ENCODE peak calls at places on chromosomes 12 and 14, in six cellular contexts. One of them, this sample, is unnamed.

GRCh38 chr14:75993567-75994041 is 8.0 kb downstream of the IFT43 start:
- DNase-seq in Caco-2: no peak
- DNase-seq in epithelial cell of esophagus: no peak
- DNase-seq in foreskin fibroblast: no peak
- DNase-seq in NB4: no peak
- DNase-seq in lower leg skin: no peak
- DNase-seq in this sample: peak; percentile 58

GRCh38 chr12:128840862-128841468 is 12.3 kb upstream of the GLT1D1 start:
- DNase-seq in Caco-2: no peak
- DNase-seq in epithelial cell of esophagus: no peak
- DNase-seq in foreskin fibroblast: no peak
- DNase-seq in NB4: no peak
- DNase-seq in lower leg skin: no peak
- DNase-seq in this sample: peak; percentile 80

GRCh38 chr12:27822076-27822712 is 42.2 kb upstream of the MANSC4 start:
- DNase-seq in Caco-2: no peak
- DNase-seq in epithelial cell of esophagus: peak; percentile 97
- DNase-seq in foreskin fibroblast: peak; percentile 85
- DNase-seq in NB4: peak; percentile 92
- DNase-seq in lower leg skin: no peak
- DNase-seq in this sample: peak; percentile 92

GRCh38 chr12:49762468-49762847 is 21.1 kb downstream of the TMBIM6 start:
- DNase-seq in Caco-2: no peak
- DNase-seq in epithelial cell of esophagus: no peak
- DNase-seq in foreskin fibroblast: no peak
- DNase-seq in NB4: no peak
- DNase-seq in lower leg skin: peak; percentile 40
- DNase-seq in this sample: peak; percentile 31

GRCh38 chr12:128190614-128191013 is 76.4 kb upstream of the TMEM132C start:
- DNase-seq in Caco-2: no peak
- DNase-seq in epithelial cell of esophagus: no peak
- DNase-seq in foreskin fibroblast: no peak
- DNase-seq in NB4: no peak
- DNase-seq in lower leg skin: no peak
- DNase-seq in this sample: no peak

GRCh38 chr12:124523071-124523470 is 44.3 kb downstream of the NCOR2 start:
- DNase-seq in Caco-2: no peak
- DNase-seq in epithelial cell of esophagus: peak; percentile 68
- DNase-seq in foreskin fibroblast: peak; percentile 58
- DNase-seq in NB4: no peak
- DNase-seq in lower leg skin: no peak
- DNase-seq in this sample: no peak

GRCh38 chr14:31229638-31230229 is 22.1 kb upstream of the HECTD1 start:
- DNase-seq in Caco-2: peak; percentile 95
- DNase-seq in epithelial cell of esophagus: peak; percentile 98
- DNase-seq in foreskin fibroblast: peak; percentile 94
- DNase-seq in NB4: peak; percentile 99
- DNase-seq in lower leg skin: peak; percentile 88
- DNase-seq in this sample: no peak

GRCh38 chr12:70467476-70467875 is 101.4 kb downstream of the KCNMB4 start:
- DNase-seq in Caco-2: no peak
- DNase-seq in epithelial cell of esophagus: no peak
- DNase-seq in foreskin fibroblast: no peak
- DNase-seq in NB4: no peak
- DNase-seq in lower leg skin: no peak
- DNase-seq in this sample: no peak

GRCh38 chr14:69711471-69712216 is 55.3 kb upstream of the SRSF5 start:
- DNase-seq in Caco-2: no peak
- DNase-seq in epithelial cell of esophagus: no peak
- DNase-seq in foreskin fibroblast: no peak
- DNase-seq in NB4: no peak
- DNase-seq in lower leg skin: no peak
- DNase-seq in this sample: no peak

GRCh38 chr14:91980157-91980556 is 32.7 kb upstream of the FBLN5 start:
- DNase-seq in Caco-2: no peak
- DNase-seq in epithelial cell of esophagus: peak; percentile 95
- DNase-seq in foreskin fibroblast: peak; percentile 84
- DNase-seq in NB4: peak; percentile 25
- DNase-seq in lower leg skin: no peak
- DNase-seq in this sample: peak; percentile 52

GRCh38 chr12:112422531-112422930 is 3.8 kb downstream of the PTPN11 start:
- DNase-seq in Caco-2: no peak
- DNase-seq in epithelial cell of esophagus: no peak
- DNase-seq in foreskin fibroblast: peak; percentile 42
- DNase-seq in NB4: no peak
- DNase-seq in lower leg skin: no peak
- DNase-seq in this sample: no peak

GRCh38 chr14:85483652-85484051 is 46.3 kb upstream of the FLRT2 start:
- DNase-seq in Caco-2: no peak
- DNase-seq in epithelial cell of esophagus: no peak
- DNase-seq in foreskin fibroblast: no peak
- DNase-seq in NB4: no peak
- DNase-seq in lower leg skin: no peak
- DNase-seq in this sample: no peak

GRCh38 chr12:50961708-50962107 is 9.4 kb downstream of the HIGD1C start:
- DNase-seq in Caco-2: no peak
- DNase-seq in epithelial cell of esophagus: no peak
- DNase-seq in foreskin fibroblast: peak; percentile 22
- DNase-seq in NB4: no peak
- DNase-seq in lower leg skin: no peak
- DNase-seq in this sample: no peak

GRCh38 chr12:105377077-105377476 is 46.6 kb downstream of the C12orf75 start:
- DNase-seq in Caco-2: no peak
- DNase-seq in epithelial cell of esophagus: no peak
- DNase-seq in foreskin fibroblast: no peak
- DNase-seq in NB4: no peak
- DNase-seq in lower leg skin: no peak
- DNase-seq in this sample: no peak

GRCh38 chr12:59695379-59695778 is 99.5 kb downstream of the SLC16A7 start:
- DNase-seq in Caco-2: no peak
- DNase-seq in epithelial cell of esophagus: peak; percentile 91
- DNase-seq in foreskin fibroblast: peak; percentile 81
- DNase-seq in NB4: no peak
- DNase-seq in lower leg skin: no peak
- DNase-seq in this sample: no peak

GRCh38 chr14:77849711-77850110 is 49.8 kb downstream of the ADCK1 start:
- DNase-seq in Caco-2: no peak
- DNase-seq in epithelial cell of esophagus: no peak
- DNase-seq in foreskin fibroblast: peak; percentile 17
- DNase-seq in NB4: no peak
- DNase-seq in lower leg skin: no peak
- DNase-seq in this sample: no peak

GRCh38 chr12:49923878-49924610 is 20.3 kb upstream of the FAIM2 start:
- DNase-seq in Caco-2: no peak
- DNase-seq in epithelial cell of esophagus: no peak
- DNase-seq in foreskin fibroblast: no peak
- DNase-seq in NB4: no peak
- DNase-seq in lower leg skin: no peak
- DNase-seq in this sample: no peak

GRCh38 chr14:35400707-35401421 is 3.7 kb downstream of the NFKBIA start:
- DNase-seq in Caco-2: no peak
- DNase-seq in epithelial cell of esophagus: peak; percentile 64
- DNase-seq in foreskin fibroblast: no peak
- DNase-seq in NB4: peak; percentile 87
- DNase-seq in lower leg skin: no peak
- DNase-seq in this sample: peak; percentile 50

GRCh38 chr14:44316647-44317432 is 190.2 kb downstream of the FSCB start:
- DNase-seq in Caco-2: peak; percentile 50
- DNase-seq in epithelial cell of esophagus: peak; percentile 97
- DNase-seq in foreskin fibroblast: peak; percentile 65
- DNase-seq in NB4: peak; percentile 76
- DNase-seq in lower leg skin: no peak
- DNase-seq in this sample: peak; percentile 0

GRCh38 chr12:57384512-57384911 is 46.3 kb downstream of the R3HDM2 start:
- DNase-seq in Caco-2: no peak
- DNase-seq in epithelial cell of esophagus: no peak
- DNase-seq in foreskin fibroblast: no peak
- DNase-seq in NB4: no peak
- DNase-seq in lower leg skin: no peak
- DNase-seq in this sample: no peak

GRCh38 chr14:67525389-67525788 is 7.7 kb upstream of the PLEKHH1 start:
- DNase-seq in Caco-2: no peak
- DNase-seq in epithelial cell of esophagus: no peak
- DNase-seq in foreskin fibroblast: no peak
- DNase-seq in NB4: no peak
- DNase-seq in lower leg skin: no peak
- DNase-seq in this sample: no peak
- TF ChIP-seq CTCF in Caco-2: no peak
- TF ChIP-seq CTCF in epithelial cell of esophagus: no peak
- TF ChIP-seq CTCF in foreskin fibroblast: no peak
- TF ChIP-seq CTCF in NB4: no peak
- TF ChIP-seq CTCF in lower leg skin: no peak
- TF ChIP-seq CTCF in this sample: no peak

DNA sequence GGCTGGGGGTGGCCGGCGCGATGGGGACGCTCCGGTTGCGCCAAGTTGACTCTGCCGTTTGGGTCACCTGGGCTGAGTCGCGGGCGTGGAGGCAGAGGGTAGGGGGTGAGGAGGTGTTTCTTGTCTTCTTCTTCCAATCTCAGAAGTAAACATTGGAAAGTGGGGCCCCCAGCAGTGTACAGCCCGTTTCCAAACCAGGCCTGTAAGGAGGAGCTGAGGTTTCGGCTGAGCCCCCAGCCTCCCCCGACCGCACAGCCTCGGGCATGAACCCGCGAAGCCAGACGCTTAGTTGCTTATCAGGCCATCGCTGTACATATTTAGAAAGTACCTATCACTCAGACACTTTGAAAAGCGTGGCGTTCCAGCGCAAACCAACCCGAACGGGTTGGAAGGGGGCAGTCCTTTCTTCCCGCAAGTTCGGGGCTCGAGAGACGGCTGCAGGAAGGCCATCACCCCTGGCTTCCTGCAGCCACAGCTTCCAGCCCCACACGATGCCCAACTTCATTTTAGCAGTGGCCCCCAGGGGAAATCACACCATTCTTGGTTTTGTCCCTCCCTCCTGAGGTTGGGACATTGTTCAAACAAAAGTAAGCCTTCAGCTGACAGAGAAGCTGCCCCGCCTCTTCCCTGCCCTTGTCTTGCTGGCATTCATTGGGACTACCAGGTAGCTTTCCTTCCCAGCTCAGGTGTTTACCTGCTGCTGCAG is 164.1 kb downstream of the ZFP36L1 start:
- DNase-seq in Caco-2: peak; percentile 87
- DNase-seq in epithelial cell of esophagus: peak; percentile 45
- DNase-seq in foreskin fibroblast: no peak
- DNase-seq in NB4: no peak
- DNase-seq in lower leg skin: peak; percentile 84
- DNase-seq in this sample: peak; percentile 18
- H3K4me3 ChIP-seq in Caco-2: peak overlapping the region; percentile 49
- H3K4me3 ChIP-seq in epithelial cell of esophagus: peak overlapping the region; percentile 23
- H3K4me3 ChIP-seq in foreskin fibroblast: no peak overlapping the region
- H3K4me3 ChIP-seq in NB4: no peak overlapping the region
- H3K4me3 ChIP-seq in lower leg skin: no peak overlapping the region
- H3K4me3 ChIP-seq in this sample: peak overlapping the region; percentile 5

GRCh38 chr14:99817331-99817730 is 24.1 kb downstream of the EML1 start:
- DNase-seq in Caco-2: no peak
- DNase-seq in epithelial cell of esophagus: no peak
- DNase-seq in foreskin fibroblast: no peak
- DNase-seq in NB4: no peak
- DNase-seq in lower leg skin: peak; percentile 66
- DNase-seq in this sample: no peak

GRCh38 chr14:99818503-99819036 is 25.4 kb downstream of the EML1 start:
- DNase-seq in Caco-2: no peak
- DNase-seq in epithelial cell of esophagus: no peak
- DNase-seq in foreskin fibroblast: no peak
- DNase-seq in NB4: no peak
- DNase-seq in lower leg skin: peak; percentile 43
- DNase-seq in this sample: no peak

GRCh38 chr14:99816642-99817041 is 23.4 kb downstream of the EML1 start:
- DNase-seq in Caco-2: no peak
- DNase-seq in epithelial cell of esophagus: no peak
- DNase-seq in foreskin fibroblast: no peak
- DNase-seq in NB4: no peak
- DNase-seq in lower leg skin: peak; percentile 32
- DNase-seq in this sample: no peak

GRCh38 chr14:99815696-99816095 is 22.5 kb downstream of the EML1 start:
- DNase-seq in Caco-2: no peak
- DNase-seq in epithelial cell of esophagus: no peak
- DNase-seq in foreskin fibroblast: no peak
- DNase-seq in NB4: no peak
- DNase-seq in lower leg skin: no peak
- DNase-seq in this sample: no peak

GRCh38 chr14:99816217-99816616 is 23.0 kb downstream of the EML1 start:
- DNase-seq in Caco-2: no peak
- DNase-seq in epithelial cell of esophagus: no peak
- DNase-seq in foreskin fibroblast: no peak
- DNase-seq in NB4: no peak
- DNase-seq in lower leg skin: peak; percentile 54
- DNase-seq in this sample: no peak
- TF ChIP-seq CTCF in Caco-2: no peak
- TF ChIP-seq CTCF in epithelial cell of esophagus: no peak
- TF ChIP-seq CTCF in foreskin fibroblast: no peak
- TF ChIP-seq CTCF in NB4: no peak
- TF ChIP-seq CTCF in lower leg skin: no peak
- TF ChIP-seq CTCF in this sample: no peak

DNA sequence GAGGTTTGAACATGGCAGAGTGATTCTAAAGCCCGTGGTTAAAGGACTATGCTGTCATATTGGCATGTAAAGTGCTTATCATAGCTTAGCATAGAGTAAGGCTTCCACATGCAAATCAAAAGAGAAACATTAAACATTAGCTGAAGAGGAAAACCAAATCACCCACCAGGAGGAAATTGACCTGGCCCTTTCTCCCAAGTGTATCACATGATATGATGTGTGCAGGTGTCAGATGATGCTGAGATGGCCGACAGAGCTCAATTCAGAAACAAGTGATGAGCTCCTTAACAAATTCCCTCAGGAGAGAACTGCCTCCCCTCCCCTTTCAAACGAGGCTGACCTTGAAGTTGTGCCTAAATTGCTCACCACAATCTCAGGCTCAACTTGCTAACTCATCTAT is 217.1 kb upstream of the BTG1 start:
- DNase-seq in Caco-2: no peak
- DNase-seq in epithelial cell of esophagus: no peak
- DNase-seq in foreskin fibroblast: no peak
- DNase-seq in NB4: no peak
- DNase-seq in lower leg skin: no peak
- DNase-seq in this sample: peak; percentile 90
- H3K4me3 ChIP-seq in Caco-2: no peak overlapping the region
- H3K4me3 ChIP-seq in epithelial cell of esophagus: no peak overlapping the region
- H3K4me3 ChIP-seq in foreskin fibroblast: no peak overlapping the region
- H3K4me3 ChIP-seq in NB4: no peak overlapping the region
- H3K4me3 ChIP-seq in lower leg skin: no peak overlapping the region
- H3K4me3 ChIP-seq in this sample: peak overlapping the region; percentile 61

DNA sequence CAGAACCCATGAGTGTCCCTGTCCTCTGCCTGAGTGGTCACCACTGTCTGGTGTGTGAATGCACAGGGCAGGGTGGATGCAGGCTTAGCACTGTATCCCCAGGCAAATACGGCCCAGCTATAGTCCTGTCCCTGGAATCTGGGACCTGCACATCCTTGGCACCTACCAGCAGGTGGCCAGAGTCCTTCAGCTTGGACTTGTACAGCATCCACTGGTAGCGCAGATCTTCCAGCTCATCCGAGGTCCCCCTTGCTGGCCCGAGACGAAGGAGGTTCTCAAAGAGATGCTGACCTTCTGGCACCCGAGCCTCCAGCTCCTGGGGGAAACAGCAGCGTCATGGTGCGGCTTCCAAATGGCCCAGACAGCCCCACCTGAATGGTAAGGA is 83.4 kb downstream of the SYNE3 start:
- DNase-seq in Caco-2: no peak
- DNase-seq in epithelial cell of esophagus: no peak
- DNase-seq in foreskin fibroblast: no peak
- DNase-seq in NB4: no peak
- DNase-seq in lower leg skin: no peak
- DNase-seq in this sample: no peak
- TF ChIP-seq CTCF in Caco-2: no peak
- TF ChIP-seq CTCF in epithelial cell of esophagus: peak; percentile 13
- TF ChIP-seq CTCF in foreskin fibroblast: peak; percentile 5
- TF ChIP-seq CTCF in NB4: no peak
- TF ChIP-seq CTCF in lower leg skin: no peak
- TF ChIP-seq CTCF in this sample: no peak

GRCh38 chr14:104392396-104393198 is 187.0 kb upstream of the C14orf180 start:
- DNase-seq in Caco-2: peak; percentile 15
- DNase-seq in epithelial cell of esophagus: no peak
- DNase-seq in foreskin fibroblast: no peak
- DNase-seq in NB4: no peak
- DNase-seq in lower leg skin: peak; percentile 77
- DNase-seq in this sample: no peak
- H3K4me3 ChIP-seq in Caco-2: no peak overlapping the region
- H3K4me3 ChIP-seq in epithelial cell of esophagus: no peak overlapping the region
- H3K4me3 ChIP-seq in foreskin fibroblast: no peak overlapping the region
- H3K4me3 ChIP-seq in NB4: no peak overlapping the region
- H3K4me3 ChIP-seq in lower leg skin: no peak overlapping the region
- H3K4me3 ChIP-seq in this sample: no peak overlapping the region

This sample was measured in GM12865.